ENCODE peak calls at places on chromosomes 1 and 21, in six cellular contexts. P is H9, N is IMR-90, I is mesenchymal stem cell, Q is trophoblast cell, E is H1. R is an unnamed sample.

GRCh38 chr1:21814241-21814918 is 2.3 kb downstream of the LDLRAD2 start:
- DNase-seq in P (peak), N (no peak), I (peak), Q (peak), E (peak), R (peak)

GRCh38 chr1:112337028-112337531 is 58.9 kb upstream of the CTTNBP2NL start:
- DNase-seq in P (peak), N (peak), I (peak), Q (peak), E (no peak), R (no peak)

GRCh38 chr1:17558954-17559617 is 19.6 kb downstream of the ARHGEF10L start:
- DNase-seq in P (no peak), N (no peak), I (no peak), Q (no peak), E (no peak), R (no peak)

GRCh38 chr1:27026621-27027574 is 14.2 kb upstream of the TENT5B start:
- DNase-seq in P (peak), N (peak), I (peak), Q (peak), E (no peak), R (no peak)

GRCh38 chr1:228321895-228322294 is 84.7 kb downstream of the TRIM11 start:
- DNase-seq in P (no peak), N (no peak), I (no peak), Q (no peak), E (no peak), R (no peak)

GRCh38 chr1:24119859-24120756 is 8.2 kb upstream of the MYOM3 start:
- DNase-seq in P (no peak), N (peak), I (peak), Q (peak), E (no peak), R (no peak)

GRCh38 chr1:230176871-230177411 is 109.9 kb downstream of the GALNT2 start:
- DNase-seq in P (peak), N (peak), I (no peak), Q (no peak), E (no peak), R (no peak)

GRCh38 chr1:54800041-54800898 is 853 bp downstream of the TTC22 start:
- DNase-seq in P (no peak), N (no peak), I (no peak), Q (no peak), E (no peak), R (no peak)

GRCh38 chr1:94919241-94920030 is 7.5 kb downstream of the CNN3 start:
- DNase-seq in P (no peak), N (no peak), I (no peak), Q (no peak), E (no peak), R (no peak)

GRCh38 chr1:28104866-28105467 is 16.6 kb upstream of the EYA3 start:
- DNase-seq in P (peak), N (peak), I (peak), Q (peak), E (peak), R (peak)

GRCh38 chr1:56045062-56045461 is 534.3 kb downstream of the PLPP3 start:
- DNase-seq in P (no peak), N (no peak), I (no peak), Q (no peak), E (no peak), R (no peak)

GRCh38 chr1:170666661-170667060 is 2.7 kb downstream of the PRRX1 start:
- DNase-seq in P (peak), N (no peak), I (no peak), Q (no peak), E (no peak), R (no peak)

GRCh38 chr1:213657040-213657439 is 330.7 kb upstream of the PROX1 start:
- DNase-seq in P (no peak), N (no peak), I (no peak), Q (no peak), E (no peak), R (no peak)

GRCh38 chr1:14977338-14977931 is 176.1 kb upstream of the TMEM51 start:
- DNase-seq in P (no peak), N (no peak), I (no peak), Q (no peak), E (no peak), R (no peak)

GRCh38 chr21:46116846-46117585 is 19.1 kb downstream of the COL6A2 start:
- DNase-seq in P (peak), N (no peak), I (peak), Q (no peak), E (no peak), R (no peak)

GRCh38 chr1:56434659-56435202 is 144.6 kb downstream of the PLPP3 start:
- DNase-seq in P (no peak), N (no peak), I (no peak), Q (no peak), E (no peak), R (no peak)

GRCh38 chr1:235917267-235917811 is 50.6 kb upstream of the LYST start:
- DNase-seq in P (no peak), N (peak), I (peak), Q (peak), E (no peak), R (no peak)

GRCh38 chr1:150528196-150528595 is 12.6 kb downstream of the FALEC start:
- DNase-seq in P (no peak), N (peak), I (peak), Q (peak), E (no peak), R (no peak)

GRCh38 chr21:31730687-31731111 is 1.2 kb downstream of the SCAF4 start:
- DNase-seq in P (peak), N (peak), I (peak), Q (no peak), E (peak), R (peak)

DNA sequence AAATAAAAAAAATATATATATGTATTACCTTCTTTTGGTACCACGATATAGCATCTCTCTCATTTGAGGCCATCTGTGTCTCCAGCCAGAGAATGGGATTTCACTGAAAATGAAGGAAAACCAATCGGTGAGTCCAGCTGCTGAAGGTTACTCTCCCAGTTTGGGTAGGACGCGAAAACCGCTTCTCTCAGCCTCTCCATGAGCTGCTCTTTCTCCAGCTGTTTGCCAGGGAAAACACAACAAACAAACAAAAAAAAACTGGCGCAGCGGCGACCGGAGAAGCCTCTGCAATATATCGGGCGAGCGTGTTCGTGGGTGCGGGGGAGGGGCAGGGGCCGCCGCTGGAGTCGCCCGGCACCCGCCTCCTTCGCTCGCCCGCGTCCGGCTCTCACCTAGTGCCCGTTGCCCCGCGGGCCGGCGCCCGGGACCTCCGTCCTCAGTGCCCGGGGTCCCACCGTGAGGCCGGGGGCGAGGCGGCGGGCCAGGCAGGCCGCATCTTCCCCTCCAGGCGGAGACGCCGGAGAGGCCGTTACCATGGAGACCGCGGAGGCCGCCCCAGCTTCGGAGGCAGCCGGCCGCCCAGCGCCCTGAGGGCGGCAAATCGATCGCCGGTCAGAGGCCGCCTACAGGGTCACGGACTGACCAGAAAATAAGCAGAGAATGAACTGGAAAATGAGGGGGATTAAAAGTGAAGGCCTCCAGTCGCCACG is 500 bp downstream of the PHTF1 start:
- DNase-seq in P (peak), N (peak), I (peak), Q (peak), E (peak), R (peak)
- H3K4ac ChIP-seq in P (no peak), N (peak), I (peak), Q (peak), E (no peak), R (no peak)

DNA sequence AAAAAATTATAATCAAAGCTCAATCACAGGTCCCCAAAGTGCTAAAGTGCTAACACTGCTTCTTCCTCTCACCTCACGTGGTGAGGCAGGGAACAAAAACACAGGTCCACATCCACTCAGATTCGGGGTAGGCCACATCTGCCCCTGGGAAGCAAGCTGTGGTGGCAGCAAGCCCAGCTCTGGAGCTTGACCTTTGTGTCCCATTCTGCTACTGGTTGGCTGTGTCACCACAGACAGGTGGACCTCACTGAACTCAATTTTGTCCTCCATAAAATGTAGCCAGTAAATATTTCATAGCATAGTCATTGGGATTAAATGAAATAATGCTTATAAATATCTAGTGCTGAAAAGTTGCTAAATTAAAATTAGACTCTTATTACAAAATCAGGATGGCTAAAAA is 8.5 kb downstream of the AZIN2 start:
- DNase-seq in P (no peak), N (no peak), I (no peak), Q (no peak), E (no peak), R (no peak)
- H4K91ac ChIP-seq in P (no peak), N (no peak), I (no peak), Q (no peak), E (no peak), R (no peak)

GRCh38 chr1:225881081-225882007 is 836 bp downstream of the TMEM63A start:
- DNase-seq in P (peak), N (peak), I (peak), Q (peak), E (no peak), R (no peak)
- H3K4ac ChIP-seq in P (no peak), N (peak), I (no peak), Q (peak), E (peak), R (no peak)

GRCh38 chr1:65065535-65066378 is 82.2 kb upstream of the AK4 start:
- DNase-seq in P (peak), N (no peak), I (no peak), Q (peak), E (no peak), R (peak)

GRCh38 chr1:65063025-65063424 is 85.0 kb upstream of the AK4 start:
- DNase-seq in P (no peak), N (no peak), I (no peak), Q (no peak), E (no peak), R (no peak)

GRCh38 chr1:65066379-65066765 is 81.6 kb upstream of the AK4 start:
- DNase-seq in P (no peak), N (no peak), I (no peak), Q (peak), E (no peak), R (peak)

GRCh38 chr1:65059930-65060538 is 88.0 kb upstream of the AK4 start:
- DNase-seq in P (no peak), N (peak), I (peak), Q (peak), E (no peak), R (no peak)

DNA sequence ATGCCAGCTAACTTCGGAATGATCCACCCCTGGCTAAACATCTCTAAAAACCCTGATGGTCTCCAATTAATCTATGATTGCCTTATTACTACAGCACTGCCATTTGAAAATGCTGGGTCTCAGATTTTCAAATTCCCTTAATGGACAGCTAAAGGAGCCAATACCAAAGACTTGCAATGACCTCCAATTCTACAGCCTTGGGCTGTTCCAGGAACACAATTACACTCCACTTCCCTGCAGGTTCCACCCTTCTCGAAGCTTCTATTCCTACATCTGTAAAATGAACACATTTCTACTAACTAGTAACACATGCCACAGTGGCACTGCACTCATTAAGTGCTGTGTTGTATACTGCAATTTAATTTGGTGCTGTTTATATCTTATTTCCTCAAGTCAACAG is 85.7 kb upstream of the AK4 start:
- DNase-seq in P (no peak), N (no peak), I (no peak), Q (no peak), E (no peak), R (no peak)
- H4K91ac ChIP-seq in P (no peak), N (no peak), I (no peak), Q (no peak), E (no peak), R (no peak)

DNA sequence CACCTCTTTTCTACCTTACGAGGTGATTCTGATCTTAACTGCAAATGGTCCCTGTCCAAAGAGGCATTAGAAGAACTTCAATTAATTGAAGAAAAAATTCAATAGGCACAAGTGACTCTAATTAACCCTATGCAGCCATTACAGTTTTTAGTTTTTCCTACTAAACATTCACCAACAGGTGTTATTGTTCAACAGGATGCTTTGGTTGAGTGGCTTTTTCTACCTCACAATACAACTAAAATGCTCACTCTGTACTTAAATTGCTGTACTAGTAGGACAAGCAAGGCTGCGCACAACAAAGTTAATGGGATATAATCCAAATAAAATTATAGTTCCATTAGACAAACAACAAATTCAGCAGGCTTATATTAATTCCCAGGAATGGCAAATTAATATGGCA is 11.6 kb upstream of the PM20D1 start:
- DNase-seq in P (no peak), N (no peak), I (no peak), Q (no peak), E (no peak), R (no peak)
- H3K4ac ChIP-seq in P (no peak), N (no peak), I (no peak), Q (no peak), E (no peak), R (no peak)

GRCh38 chr1:3222042-3222692 is 153.2 kb downstream of the PRDM16 start:
- DNase-seq in P (peak), N (no peak), I (no peak), Q (no peak), E (no peak), R (no peak)
- H4K91ac ChIP-seq in P (no peak), N (no peak), I (no peak), Q (no peak), E (no peak), R (no peak)

GRCh38 chr1:22855668-22856606 is 116.7 kb downstream of the LACTBL1 start:
- DNase-seq in P (no peak), N (no peak), I (no peak), Q (no peak), E (no peak), R (no peak)
- H3K4ac ChIP-seq in P (no peak), N (no peak), I (no peak), Q (no peak), E (no peak), R (no peak)

R was measured in neuronal stem cell.